ENCODE peak calls at places on chromosomes 7 and 10, in nine cellular contexts. One of them, this sample, is unnamed.

GRCh38 chr7:43558071-43558470 is 24.8 kb upstream of the STK17A start:
- DNase-seq in A549: no peak
- DNase-seq in stomach: no peak
- DNase-seq in ovary: no peak
- DNase-seq in IMR-90: no peak
- DNase-seq in vagina: no peak
- DNase-seq in HCT116: no peak
- DNase-seq in heart left ventricle: no peak
- DNase-seq in transverse colon: no peak
- DNase-seq in this sample: no peak

GRCh38 chr7:91722831-91723230 is 157.7 kb downstream of the MTERF1 start:
- DNase-seq in ovary: no peak
- DNase-seq in heart left ventricle: no peak
- DNase-seq in vagina: no peak
- DNase-seq in IMR-90: no peak
- DNase-seq in HCT116: no peak
- DNase-seq in transverse colon: no peak
- DNase-seq in stomach: no peak
- DNase-seq in A549: no peak
- DNase-seq in this sample: no peak

GRCh38 chr7:158407581-158408331 is 179.9 kb downstream of the PTPRN2 start:
- DNase-seq in vagina: no peak
- DNase-seq in HCT116: peak; percentile 48
- DNase-seq in heart left ventricle: no peak
- DNase-seq in A549: peak; percentile 76
- DNase-seq in IMR-90: no peak
- DNase-seq in stomach: no peak
- DNase-seq in transverse colon: no peak
- DNase-seq in ovary: no peak
- DNase-seq in this sample: no peak

GRCh38 chr7:155815332-155816191 is 3.3 kb upstream of the SHH start:
- DNase-seq in heart left ventricle: peak; percentile 75
- DNase-seq in IMR-90: peak; percentile 43
- DNase-seq in HCT116: no peak
- DNase-seq in stomach: peak; percentile 76
- DNase-seq in A549: peak; percentile 63
- DNase-seq in vagina: no peak
- DNase-seq in ovary: peak; percentile 47
- DNase-seq in transverse colon: peak; percentile 63
- DNase-seq in this sample: peak; percentile 64

GRCh38 chr7:99728615-99729014 is 6.4 kb downstream of the CYP3A7 start:
- DNase-seq in A549: no peak
- DNase-seq in stomach: no peak
- DNase-seq in ovary: no peak
- DNase-seq in HCT116: no peak
- DNase-seq in heart left ventricle: no peak
- DNase-seq in vagina: no peak
- DNase-seq in transverse colon: no peak
- DNase-seq in IMR-90: no peak
- DNase-seq in this sample: peak; percentile 25

GRCh38 chr7:154415709-154416399 is 363.7 kb downstream of the DPP6 start:
- DNase-seq in transverse colon: no peak
- DNase-seq in ovary: no peak
- DNase-seq in stomach: no peak
- DNase-seq in A549: no peak
- DNase-seq in HCT116: no peak
- DNase-seq in IMR-90: no peak
- DNase-seq in heart left ventricle: no peak
- DNase-seq in vagina: no peak
- DNase-seq in this sample: no peak

GRCh38 chr10:567869-568268 is 121.6 kb downstream of the DIP2C start:
- DNase-seq in ovary: no peak
- DNase-seq in A549: no peak
- DNase-seq in vagina: no peak
- DNase-seq in heart left ventricle: no peak
- DNase-seq in transverse colon: no peak
- DNase-seq in IMR-90: no peak
- DNase-seq in HCT116: no peak
- DNase-seq in stomach: no peak
- DNase-seq in this sample: no peak

GRCh38 chr10:3486346-3487065 is 298.5 kb downstream of the KLF6 start:
- DNase-seq in ovary: no peak
- DNase-seq in transverse colon: peak; percentile 92
- DNase-seq in IMR-90: peak; percentile 57
- DNase-seq in vagina: no peak
- DNase-seq in stomach: peak; percentile 74
- DNase-seq in HCT116: peak; percentile 79
- DNase-seq in A549: peak; percentile 91
- DNase-seq in heart left ventricle: no peak
- DNase-seq in this sample: peak; percentile 91

GRCh38 chr10:67864560-67865371 is 19.7 kb upstream of the SIRT1 start:
- DNase-seq in stomach: no peak
- DNase-seq in heart left ventricle: no peak
- DNase-seq in IMR-90: no peak
- DNase-seq in transverse colon: no peak
- DNase-seq in A549: no peak
- DNase-seq in ovary: no peak
- DNase-seq in vagina: no peak
- DNase-seq in HCT116: no peak
- DNase-seq in this sample: no peak

GRCh38 chr10:67858971-67859370 is 21.0 kb upstream of the DNAJC12 start:
- DNase-seq in transverse colon: no peak
- DNase-seq in HCT116: no peak
- DNase-seq in vagina: no peak
- DNase-seq in heart left ventricle: no peak
- DNase-seq in ovary: no peak
- DNase-seq in stomach: no peak
- DNase-seq in IMR-90: no peak
- DNase-seq in A549: no peak
- DNase-seq in this sample: no peak

GRCh38 chr10:67863094-67863493 is 21.4 kb upstream of the SIRT1 start:
- DNase-seq in vagina: no peak
- DNase-seq in IMR-90: no peak
- DNase-seq in A549: no peak
- DNase-seq in stomach: no peak
- DNase-seq in ovary: no peak
- DNase-seq in HCT116: no peak
- DNase-seq in heart left ventricle: no peak
- DNase-seq in transverse colon: no peak
- DNase-seq in this sample: no peak

DNA sequence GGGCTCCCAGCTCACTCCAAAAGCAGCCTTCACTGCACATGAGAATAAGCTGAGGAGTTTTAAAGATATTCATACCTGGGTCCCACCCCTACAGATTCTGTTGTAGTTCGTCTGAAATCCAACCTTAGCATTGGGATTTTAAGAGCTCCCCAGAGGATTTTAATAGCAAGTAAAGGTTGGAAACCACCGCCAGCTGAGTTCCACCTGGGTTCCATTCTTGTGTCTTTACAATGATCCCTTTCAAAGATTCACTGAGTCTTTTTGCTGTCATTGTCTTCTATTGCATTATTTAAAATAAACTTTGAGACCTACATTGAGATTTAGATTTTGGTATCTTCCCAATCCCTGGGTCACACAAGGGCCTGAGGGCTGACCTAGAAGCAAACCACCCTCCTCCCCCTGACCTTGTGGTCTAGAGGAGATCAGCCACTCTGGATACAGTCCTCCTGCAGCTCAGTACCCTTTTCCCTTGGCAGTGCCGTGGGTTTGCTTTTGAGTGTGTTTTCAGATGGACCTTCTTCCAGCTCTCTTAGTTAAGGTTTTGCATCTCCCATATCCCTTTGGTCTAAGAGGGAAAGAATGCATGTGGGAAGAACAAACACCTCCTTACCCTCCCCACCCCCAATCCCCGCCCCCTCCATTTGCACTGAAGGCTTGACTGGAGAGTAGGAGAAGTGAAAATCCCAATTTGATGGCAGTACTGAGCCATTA is 22.6 kb upstream of the SIRT1 start:
- DNase-seq in ovary: no peak
- DNase-seq in transverse colon: no peak
- DNase-seq in IMR-90: no peak
- DNase-seq in vagina: no peak
- DNase-seq in stomach: no peak
- DNase-seq in A549: no peak
- DNase-seq in heart left ventricle: no peak
- DNase-seq in HCT116: no peak
- DNase-seq in this sample: no peak
- TF ChIP-seq POLR2A in ovary: no peak
- TF ChIP-seq POLR2A in transverse colon: no peak
- TF ChIP-seq POLR2A in IMR-90: no peak
- TF ChIP-seq POLR2A in vagina: no peak
- TF ChIP-seq POLR2A in stomach: no peak
- TF ChIP-seq POLR2A in A549: no peak
- TF ChIP-seq POLR2A in heart left ventricle: no peak
- TF ChIP-seq POLR2A in HCT116: no peak
- TF ChIP-seq POLR2A in this sample: no peak

GRCh38 chr7:2710901-2711551 is 23.0 kb downstream of the AMZ1 start:
- DNase-seq in ovary: no peak
- DNase-seq in A549: no peak
- DNase-seq in vagina: no peak
- DNase-seq in HCT116: no peak
- DNase-seq in stomach: no peak
- DNase-seq in transverse colon: no peak
- DNase-seq in heart left ventricle: no peak
- DNase-seq in IMR-90: peak; percentile 32
- DNase-seq in this sample: no peak

GRCh38 chr7:2708041-2708440 is 20.0 kb downstream of the AMZ1 start:
- DNase-seq in stomach: no peak
- DNase-seq in A549: no peak
- DNase-seq in transverse colon: no peak
- DNase-seq in vagina: no peak
- DNase-seq in HCT116: no peak
- DNase-seq in ovary: no peak
- DNase-seq in heart left ventricle: no peak
- DNase-seq in IMR-90: no peak
- DNase-seq in this sample: no peak

GRCh38 chr7:2708547-2709310 is 20.7 kb downstream of the AMZ1 start:
- DNase-seq in vagina: no peak
- DNase-seq in HCT116: no peak
- DNase-seq in A549: no peak
- DNase-seq in transverse colon: no peak
- DNase-seq in heart left ventricle: no peak
- DNase-seq in IMR-90: no peak
- DNase-seq in stomach: no peak
- DNase-seq in ovary: no peak
- DNase-seq in this sample: no peak

GRCh38 chr7:2710256-2710655 is 22.3 kb downstream of the AMZ1 start:
- DNase-seq in ovary: no peak
- DNase-seq in IMR-90: no peak
- DNase-seq in HCT116: no peak
- DNase-seq in stomach: no peak
- DNase-seq in A549: no peak
- DNase-seq in vagina: no peak
- DNase-seq in heart left ventricle: no peak
- DNase-seq in transverse colon: peak; percentile 53
- DNase-seq in this sample: no peak

GRCh38 chr7:2709553-2710165 is 21.7 kb downstream of the AMZ1 start:
- DNase-seq in vagina: no peak
- DNase-seq in stomach: peak; percentile 82
- DNase-seq in HCT116: peak; percentile 26
- DNase-seq in transverse colon: peak; percentile 85
- DNase-seq in IMR-90: peak; percentile 27
- DNase-seq in ovary: peak; percentile 73
- DNase-seq in A549: peak; percentile 73
- DNase-seq in heart left ventricle: peak; percentile 85
- DNase-seq in this sample: peak; percentile 31
- TF ChIP-seq CTCF in vagina: peak; percentile 75
- TF ChIP-seq CTCF in stomach: no peak
- TF ChIP-seq CTCF in HCT116: peak; percentile 85
- TF ChIP-seq CTCF in transverse colon: peak; percentile 94
- TF ChIP-seq CTCF in IMR-90: peak; percentile 66
- TF ChIP-seq CTCF in ovary: peak; percentile 24
- TF ChIP-seq CTCF in A549: peak; percentile 80
- TF ChIP-seq CTCF in heart left ventricle: peak; percentile 79
- TF ChIP-seq CTCF in this sample: peak; percentile 59

GRCh38 chr10:125121003-125121402 is 39.4 kb downstream of the CTBP2 start:
- DNase-seq in transverse colon: peak; percentile 30
- DNase-seq in heart left ventricle: no peak
- DNase-seq in stomach: no peak
- DNase-seq in HCT116: peak; percentile 88
- DNase-seq in ovary: no peak
- DNase-seq in IMR-90: no peak
- DNase-seq in A549: no peak
- DNase-seq in vagina: no peak
- DNase-seq in this sample: no peak

GRCh38 chr10:125124114-125124486 is 36.3 kb downstream of the CTBP2 start:
- DNase-seq in IMR-90: no peak
- DNase-seq in ovary: no peak
- DNase-seq in vagina: no peak
- DNase-seq in heart left ventricle: no peak
- DNase-seq in stomach: no peak
- DNase-seq in transverse colon: no peak
- DNase-seq in HCT116: no peak
- DNase-seq in A549: no peak
- DNase-seq in this sample: no peak

GRCh38 chr10:125124907-125125306 is 35.5 kb downstream of the CTBP2 start:
- DNase-seq in vagina: no peak
- DNase-seq in A549: no peak
- DNase-seq in stomach: no peak
- DNase-seq in heart left ventricle: no peak
- DNase-seq in transverse colon: no peak
- DNase-seq in IMR-90: peak; percentile 32
- DNase-seq in ovary: no peak
- DNase-seq in HCT116: no peak
- DNase-seq in this sample: no peak

GRCh38 chr10:125122566-125122965 is 37.8 kb downstream of the CTBP2 start:
- DNase-seq in heart left ventricle: no peak
- DNase-seq in HCT116: no peak
- DNase-seq in vagina: no peak
- DNase-seq in A549: no peak
- DNase-seq in transverse colon: no peak
- DNase-seq in ovary: no peak
- DNase-seq in IMR-90: no peak
- DNase-seq in stomach: no peak
- DNase-seq in this sample: no peak

GRCh38 chr10:125123363-125124113 is 36.8 kb downstream of the CTBP2 start:
- DNase-seq in heart left ventricle: peak; percentile 89
- DNase-seq in ovary: peak; percentile 88
- DNase-seq in transverse colon: peak; percentile 90
- DNase-seq in stomach: peak; percentile 92
- DNase-seq in HCT116: peak; percentile 96
- DNase-seq in IMR-90: peak; percentile 69
- DNase-seq in vagina: no peak
- DNase-seq in A549: peak; percentile 95
- DNase-seq in this sample: peak; percentile 85
- TF ChIP-seq POLR2A in heart left ventricle: no peak
- TF ChIP-seq POLR2A in ovary: no peak
- TF ChIP-seq POLR2A in transverse colon: peak; percentile 58
- TF ChIP-seq POLR2A in stomach: no peak
- TF ChIP-seq POLR2A in HCT116: no peak
- TF ChIP-seq POLR2A in IMR-90: no peak
- TF ChIP-seq POLR2A in vagina: no peak
- TF ChIP-seq POLR2A in A549: no peak
- TF ChIP-seq POLR2A in this sample: peak; percentile 48

GRCh38 chr10:121974019-121974534 is 940 bp downstream of the NSMCE4A start:
- DNase-seq in HCT116: no peak
- DNase-seq in A549: no peak
- DNase-seq in transverse colon: no peak
- DNase-seq in IMR-90: no peak
- DNase-seq in vagina: no peak
- DNase-seq in ovary: no peak
- DNase-seq in stomach: no peak
- DNase-seq in heart left ventricle: no peak
- DNase-seq in this sample: no peak

GRCh38 chr10:121978511-121978910 is 3.5 kb upstream of the NSMCE4A start:
- DNase-seq in transverse colon: no peak
- DNase-seq in heart left ventricle: peak; percentile 55
- DNase-seq in HCT116: no peak
- DNase-seq in vagina: no peak
- DNase-seq in IMR-90: no peak
- DNase-seq in A549: no peak
- DNase-seq in stomach: no peak
- DNase-seq in ovary: no peak
- DNase-seq in this sample: no peak

GRCh38 chr10:121975295-121976086 is 474 bp upstream of the NSMCE4A start:
- DNase-seq in transverse colon: no peak
- DNase-seq in heart left ventricle: no peak
- DNase-seq in vagina: no peak
- DNase-seq in stomach: no peak
- DNase-seq in HCT116: no peak
- DNase-seq in IMR-90: no peak
- DNase-seq in A549: no peak
- DNase-seq in ovary: no peak
- DNase-seq in this sample: no peak

GRCh38 chr10:121976607-121977006 is 1.6 kb upstream of the NSMCE4A start:
- DNase-seq in A549: no peak
- DNase-seq in transverse colon: no peak
- DNase-seq in ovary: no peak
- DNase-seq in vagina: no peak
- DNase-seq in stomach: no peak
- DNase-seq in IMR-90: no peak
- DNase-seq in heart left ventricle: no peak
- DNase-seq in HCT116: no peak
- DNase-seq in this sample: no peak

DNA sequence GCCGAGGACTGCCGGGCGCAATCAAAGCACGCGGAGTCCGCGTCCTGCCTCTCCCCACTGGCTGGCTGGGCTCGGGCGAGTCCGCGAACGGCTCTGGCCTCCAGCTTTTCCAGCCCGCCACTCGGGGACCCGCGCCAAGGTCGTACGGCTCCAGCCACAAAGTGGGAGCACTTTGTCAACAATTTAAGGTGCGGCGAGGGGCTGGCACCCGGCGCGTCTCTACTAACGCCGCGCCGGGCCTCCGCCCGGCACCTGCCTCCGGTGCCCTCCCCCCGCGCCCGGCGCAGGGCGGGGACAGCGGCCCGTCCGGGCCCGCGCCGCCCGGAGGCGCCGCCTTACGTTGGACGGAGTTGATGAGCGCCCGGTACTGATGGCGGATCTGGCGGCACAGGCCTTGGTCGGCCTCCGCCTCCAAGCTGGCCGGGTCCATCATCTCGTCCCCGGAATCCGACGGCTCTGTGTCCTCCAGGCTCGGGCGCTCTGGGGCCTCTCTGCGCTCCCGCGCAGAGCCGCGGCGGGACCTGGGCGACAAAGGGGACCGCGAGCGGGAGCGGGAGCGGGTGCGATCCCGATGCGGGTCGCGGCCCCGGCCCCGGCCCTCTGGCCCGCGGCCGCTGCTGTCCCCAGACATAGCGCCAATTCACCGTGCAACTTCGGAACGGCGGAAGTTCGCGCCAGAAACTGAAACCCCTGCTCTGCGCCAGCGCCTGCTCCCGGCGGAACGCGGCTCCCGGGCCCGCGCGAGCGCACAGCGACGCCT is at the start of gene NSMCE4A:
- DNase-seq in A549: peak; percentile 85
- DNase-seq in ovary: peak; percentile 85
- DNase-seq in HCT116: peak; percentile 56
- DNase-seq in vagina: no peak
- DNase-seq in stomach: peak; percentile 83
- DNase-seq in IMR-90: peak; percentile 71
- DNase-seq in transverse colon: peak; percentile 82
- DNase-seq in heart left ventricle: peak; percentile 91
- DNase-seq in this sample: peak; percentile 70
- TF ChIP-seq CTCF in A549: peak; percentile 75
- TF ChIP-seq CTCF in ovary: no peak
- TF ChIP-seq CTCF in HCT116: peak; percentile 77
- TF ChIP-seq CTCF in vagina: peak; percentile 72
- TF ChIP-seq CTCF in stomach: no peak
- TF ChIP-seq CTCF in IMR-90: peak; percentile 71
- TF ChIP-seq CTCF in transverse colon: peak; percentile 67
- TF ChIP-seq CTCF in heart left ventricle: no peak
- TF ChIP-seq CTCF in this sample: peak; percentile 78

This sample was measured in prostate gland.